ENCODE peak calls at places on chromosome 3, in four cellular contexts. One of them, this sample, is unnamed.

GRCh38 chr3:64161481-64161952 is 63.7 kb downstream of the PRICKLE2 start:
- DNase-seq in Ammon's horn: no peak
- DNase-seq in CD8-positive, alpha-beta memory T cell: no peak
- DNase-seq in MM.1S: peak
- DNase-seq in this sample: no peak

GRCh38 chr3:30934208-30934550 is 39.7 kb upstream of the GADL1 start:
- DNase-seq in Ammon's horn: peak
- DNase-seq in CD8-positive, alpha-beta memory T cell: peak
- DNase-seq in MM.1S: peak
- DNase-seq in this sample: no peak

GRCh38 chr3:57805674-57806073 is 49.6 kb downstream of the SLMAP start:
- DNase-seq in Ammon's horn: no peak
- DNase-seq in CD8-positive, alpha-beta memory T cell: no peak
- DNase-seq in MM.1S: no peak
- DNase-seq in this sample: no peak

GRCh38 chr3:188531210-188531609 is 377.3 kb downstream of the LPP start:
- DNase-seq in Ammon's horn: no peak
- DNase-seq in CD8-positive, alpha-beta memory T cell: no peak
- DNase-seq in MM.1S: no peak
- DNase-seq in this sample: no peak

GRCh38 chr3:121064121-121064520 is 156.1 kb downstream of the STXBP5L start:
- DNase-seq in Ammon's horn: no peak
- DNase-seq in CD8-positive, alpha-beta memory T cell: no peak
- DNase-seq in MM.1S: no peak
- DNase-seq in this sample: no peak

GRCh38 chr3:100802126-100802525 is 92.8 kb downstream of the TFG start:
- DNase-seq in Ammon's horn: no peak
- DNase-seq in CD8-positive, alpha-beta memory T cell: no peak
- DNase-seq in MM.1S: no peak
- DNase-seq in this sample: no peak

GRCh38 chr3:23701711-23702110 is 104.0 kb upstream of the UBE2E1 start:
- DNase-seq in Ammon's horn: no peak
- DNase-seq in CD8-positive, alpha-beta memory T cell: no peak
- DNase-seq in MM.1S: no peak
- DNase-seq in this sample: no peak

GRCh38 chr3:9248232-9249191 is 934 bp downstream of the SRGAP3 start:
- DNase-seq in Ammon's horn: peak
- DNase-seq in CD8-positive, alpha-beta memory T cell: peak
- DNase-seq in MM.1S: no peak
- DNase-seq in this sample: no peak

GRCh38 chr3:48656841-48657281 is 5.8 kb downstream of the CELSR3 start:
- DNase-seq in Ammon's horn: no peak
- DNase-seq in CD8-positive, alpha-beta memory T cell: peak
- DNase-seq in MM.1S: no peak
- DNase-seq in this sample: peak

GRCh38 chr3:144351968-144352367 is 380.3 kb downstream of the DIPK2A start:
- DNase-seq in Ammon's horn: no peak
- DNase-seq in CD8-positive, alpha-beta memory T cell: no peak
- DNase-seq in MM.1S: no peak
- DNase-seq in this sample: no peak

GRCh38 chr3:158460929-158461328 is 110.1 kb upstream of the MLF1 start:
- DNase-seq in Ammon's horn: no peak
- DNase-seq in CD8-positive, alpha-beta memory T cell: no peak
- DNase-seq in MM.1S: no peak
- DNase-seq in this sample: no peak

GRCh38 chr3:143720381-143720780 is 127.9 kb downstream of the SLC9A9 start:
- DNase-seq in Ammon's horn: no peak
- DNase-seq in CD8-positive, alpha-beta memory T cell: no peak
- DNase-seq in MM.1S: no peak
- DNase-seq in this sample: no peak

GRCh38 chr3:116112686-116113085 is 332.6 kb downstream of the LSAMP start:
- DNase-seq in Ammon's horn: no peak
- DNase-seq in CD8-positive, alpha-beta memory T cell: no peak
- DNase-seq in MM.1S: no peak
- DNase-seq in this sample: no peak

GRCh38 chr3:127734754-127735473 is 62.2 kb downstream of the ABTB1 start:
- DNase-seq in Ammon's horn: peak
- DNase-seq in CD8-positive, alpha-beta memory T cell: no peak
- DNase-seq in MM.1S: peak
- DNase-seq in this sample: no peak

GRCh38 chr3:165642761-165643432 is 194.3 kb downstream of the BCHE start:
- DNase-seq in Ammon's horn: peak
- DNase-seq in CD8-positive, alpha-beta memory T cell: no peak
- DNase-seq in MM.1S: no peak
- DNase-seq in this sample: no peak

GRCh38 chr3:119898478-119899177 is 116.7 kb downstream of the NR1I2 start:
- DNase-seq in Ammon's horn: no peak
- DNase-seq in CD8-positive, alpha-beta memory T cell: no peak
- DNase-seq in MM.1S: no peak
- DNase-seq in this sample: no peak

GRCh38 chr3:196163687-196164493 is 47.3 kb downstream of the ZDHHC19 start:
- DNase-seq in Ammon's horn: no peak
- DNase-seq in CD8-positive, alpha-beta memory T cell: no peak
- DNase-seq in MM.1S: no peak
- DNase-seq in this sample: no peak